ENCODE peak calls at places on chromosomes 6 and 20, in seven cellular contexts. R, G, T, V, P, F and H are unnamed samples.

GRCh38 chr20:41213150-41213820 is 75.9 kb downstream of the PLCG1 start:
- DNase-seq in R (no peak), G (no peak), T (no peak), V (no peak), P (no peak), F (no peak), H (no peak)

GRCh38 chr6:30325873-30326445 is 768 bp upstream of the TRIM39 start:
- DNase-seq in R (no peak), G (peak; percentile 91), T (peak; percentile 51), V (peak; percentile 63), P (no peak), F (no peak), H (no peak)

GRCh38 chr6:150652848-150653613 is 53.3 kb downstream of the PLEKHG1 start:
- DNase-seq in R (no peak), G (no peak), T (no peak), V (no peak), P (no peak), F (no peak), H (no peak)

GRCh38 chr20:23637282-23638221 is at the start of gene CST3:
- DNase-seq in R (peak; percentile 93), G (peak; percentile 69), T (peak; percentile 49), V (peak; percentile 96), P (peak; percentile 86), F (peak; percentile 58), H (peak; percentile 92)

GRCh38 chr6:124742971-124743370 is 219.3 kb upstream of the RNF217 start:
- DNase-seq in R (no peak), G (no peak), T (no peak), V (no peak), P (no peak), F (no peak), H (peak; percentile 51)

GRCh38 chr6:56720882-56721281 is 78.2 kb upstream of the DST start:
- DNase-seq in R (no peak), G (no peak), T (no peak), V (no peak), P (no peak), F (no peak), H (no peak)

GRCh38 chr20:51500311-51500710 is 42.2 kb downstream of the NFATC2 start:
- DNase-seq in R (no peak), G (no peak), T (no peak), V (no peak), P (no peak), F (peak; percentile 40), H (peak; percentile 23)

GRCh38 chr6:135667694-135668455 is 170.3 kb upstream of the AHI1 start:
- DNase-seq in R (no peak), G (peak; percentile 55), T (no peak), V (no peak), P (peak; percentile 16), F (no peak), H (no peak)

GRCh38 chr6:26383624-26384417 is 913 bp downstream of the BTN2A2 start:
- DNase-seq in R (no peak), G (peak; percentile 34), T (no peak), V (no peak), P (no peak), F (no peak), H (no peak)

GRCh38 chr6:74749211-74750142 is 456.4 kb downstream of the COL12A1 start:
- DNase-seq in R (no peak), G (no peak), T (no peak), V (no peak), P (no peak), F (no peak), H (no peak)

GRCh38 chr20:57258055-57258454 is 8.4 kb downstream of the BMP7 start:
- DNase-seq in R (no peak), G (peak; percentile 70), T (no peak), V (no peak), P (no peak), F (no peak), H (no peak)

GRCh38 chr20:4912380-4913142 is 88.7 kb downstream of the SLC23A2 start:
- DNase-seq in R (no peak), G (no peak), T (no peak), V (no peak), P (no peak), F (no peak), H (no peak)

GRCh38 chr6:100281471-100281878 is 183.2 kb downstream of the SIM1 start:
- DNase-seq in R (no peak), G (peak; percentile 76), T (no peak), V (no peak), P (no peak), F (no peak), H (no peak)

GRCh38 chr6:26345832-26346231 is 19.2 kb upstream of the BTN3A2 start:
- DNase-seq in R (no peak), G (no peak), T (no peak), V (no peak), P (no peak), F (no peak), H (no peak)

GRCh38 chr6:52162940-52163908 is 23.0 kb upstream of the IL17A start:
- DNase-seq in R (no peak), G (no peak), T (peak; percentile 20), V (no peak), P (peak; percentile 41), F (no peak), H (no peak)

GRCh38 chr6:141463237-141463977 is 669.3 kb upstream of the GJE1 start:
- DNase-seq in R (no peak), G (no peak), T (no peak), V (no peak), P (no peak), F (no peak), H (no peak)

GRCh38 chr6:73747293-73747692 is 51.3 kb downstream of the CD109 start:
- DNase-seq in R (no peak), G (no peak), T (no peak), V (no peak), P (no peak), F (no peak), H (no peak)

GRCh38 chr6:100730581-100730980 is 150.5 kb downstream of the ASCC3 start:
- DNase-seq in R (no peak), G (no peak), T (no peak), V (no peak), P (no peak), F (no peak), H (no peak)

GRCh38 chr6:28814032-28814976 is 109.5 kb downstream of the TRIM27 start:
- DNase-seq in R (no peak), G (peak; percentile 62), T (no peak), V (no peak), P (no peak), F (no peak), H (no peak)

GRCh38 chr6:112365952-112366351 is 18.8 kb downstream of the RFPL4B start:
- DNase-seq in R (no peak), G (peak; percentile 1), T (no peak), V (no peak), P (no peak), F (no peak), H (no peak)

GRCh38 chr6:82904860-82905259 is 160.8 kb downstream of the UBE3D start:
- DNase-seq in R (no peak), G (no peak), T (no peak), V (no peak), P (no peak), F (no peak), H (no peak)

GRCh38 chr6:169171010-169171409 is 82.6 kb downstream of the THBS2 start:
- DNase-seq in R (no peak), G (no peak), T (no peak), V (no peak), P (no peak), F (no peak), H (no peak)

GRCh38 chr6:137145421-137145820 is 28.0 kb downstream of the IL22RA2 start:
- DNase-seq in R (no peak), G (no peak), T (no peak), V (no peak), P (no peak), F (no peak), H (no peak)

GRCh38 chr20:18979132-18979531 is 165.5 kb downstream of the SCP2D1 start:
- DNase-seq in R (no peak), G (no peak), T (no peak), V (no peak), P (no peak), F (no peak), H (no peak)

GRCh38 chr6:139765825-139766285 is 391.4 kb upstream of the CITED2 start:
- DNase-seq in R (no peak), G (no peak), T (no peak), V (no peak), P (no peak), F (no peak), H (no peak)

GRCh38 chr6:112222111-112222726 is 32.1 kb downstream of the LAMA4 start:
- DNase-seq in R (no peak), G (no peak), T (no peak), V (no peak), P (no peak), F (no peak), H (no peak)

GRCh38 chr6:27296106-27296783 is 15.8 kb downstream of the POM121L2 start:
- DNase-seq in R (no peak), G (peak; percentile 85), T (no peak), V (no peak), P (peak; percentile 65), F (no peak), H (no peak)

GRCh38 chr20:5703542-5704215 is 46.5 kb upstream of the SHLD1 start:
- DNase-seq in R (no peak), G (no peak), T (no peak), V (no peak), P (no peak), F (no peak), H (no peak)

GRCh38 chr6:12751694-12752304 is 35.2 kb downstream of the PHACTR1 start:
- DNase-seq in R (peak; percentile 34), G (peak; percentile 60), T (no peak), V (no peak), P (peak; percentile 36), F (no peak), H (no peak)